ENCODE peak calls at places on chromosome 21, in four cellular contexts. L is Panc1, N is AG10803, T is progenitor cell of endocrine pancreas. R is an unnamed sample.

GRCh38 chr21:15400905-15401304 is 328.9 kb upstream of the USP25 start:
- DNase-seq in L (no peak), N (no peak), T (no peak), R (no peak)

GRCh38 chr21:22791986-22792560 is 1793.9 kb downstream of the NCAM2 start:
- DNase-seq in L (peak), T (no peak), N (peak), R (peak)

GRCh38 chr21:45973475-45974072 is 8.0 kb upstream of the COL6A1 start:
- DNase-seq in L (no peak), N (peak), T (peak), R (peak)

GRCh38 chr21:45132841-45133573 is 58.6 kb downstream of the ADARB1 start:
- DNase-seq in N (peak), T (no peak), L (no peak), R (no peak)

GRCh38 chr21:29477941-29478340 is 179.2 kb downstream of the BACH1 start:
- DNase-seq in L (no peak), N (peak), T (no peak), R (no peak)

GRCh38 chr21:45354970-45355369 is 50.0 kb upstream of the COL18A1 start:
- DNase-seq in L (no peak), N (no peak), T (no peak), R (no peak)

GRCh38 chr21:44759628-44760285 is 41.9 kb downstream of the UBE2G2 start:
- DNase-seq in T (no peak), L (no peak), N (no peak), R (no peak)

GRCh38 chr21:33384851-33385331 is 18.3 kb upstream of the IFNGR2 start:
- DNase-seq in L (no peak), N (no peak), T (no peak), R (no peak)

GRCh38 chr21:27586326-27586725 is 619.4 kb upstream of the ADAMTS5 start:
- DNase-seq in L (no peak), N (peak), T (no peak), R (no peak)

GRCh38 chr21:45351526-45352275 is 53.3 kb upstream of the COL18A1 start:
- DNase-seq in L (no peak), N (no peak), T (no peak), R (no peak)

GRCh38 chr21:43877936-43878575 is 13.0 kb downstream of the AGPAT3 start:
- DNase-seq in L (no peak), T (no peak), N (no peak), R (no peak)

GRCh38 chr21:25911730-25912401 is 177.1 kb downstream of the GABPA start:
- DNase-seq in L (no peak), T (no peak), N (no peak), R (no peak)

GRCh38 chr21:36087362-36088138 is 17.7 kb downstream of the CBR1 start:
- DNase-seq in L (no peak), N (no peak), T (no peak), R (no peak)

GRCh38 chr21:44783023-44783696 is 18.5 kb downstream of the UBE2G2 start:
- DNase-seq in N (no peak), T (no peak), L (no peak), R (no peak)

GRCh38 chr21:34022557-34023335 is 50.6 kb upstream of the MRPS6 start:
- DNase-seq in T (no peak), L (no peak), N (peak), R (no peak)

GRCh38 chr21:34023691-34024381 is 49.5 kb upstream of the MRPS6 start:
- DNase-seq in L (no peak), N (no peak), T (no peak), R (no peak)

GRCh38 chr21:41167348-41168342 is at the start of gene BACE2:
- DNase-seq in N (peak), L (no peak), T (peak), R (peak)
- TF ChIP-seq CTCF in N (peak), L (peak), T (peak), R (peak)

DNA sequence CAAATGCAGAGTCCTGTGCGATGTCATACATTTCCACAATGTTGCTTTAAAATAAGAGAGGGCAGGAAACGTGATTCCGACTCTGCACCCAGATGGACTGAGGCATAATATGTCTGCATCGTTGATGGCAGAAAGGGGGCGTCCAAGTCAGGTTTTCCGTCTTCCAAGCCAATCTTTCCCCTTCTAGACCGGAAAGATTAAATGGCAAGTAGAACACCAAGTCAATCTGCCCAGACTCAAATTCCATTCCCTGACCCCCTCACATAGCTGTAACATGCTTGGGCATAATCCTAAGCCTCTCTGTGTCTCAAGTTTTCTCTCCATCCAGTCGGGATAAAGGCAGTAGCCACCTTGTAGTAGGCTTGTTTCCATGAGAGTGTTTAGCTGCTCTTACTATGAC is 14.4 kb downstream of the PCP4 start:
- DNase-seq in N (no peak), L (no peak), T (no peak), R (no peak)
- TF ChIP-seq CTCF in N (no peak), L (peak), T (no peak), R (no peak)

GRCh38 chr21:31710586-31710985 is 21.3 kb downstream of the SCAF4 start:
- DNase-seq in N (peak), T (no peak), L (no peak), R (no peak)

GRCh38 chr21:31713115-31713514 is 18.8 kb downstream of the SCAF4 start:
- DNase-seq in N (no peak), L (no peak), T (no peak), R (no peak)

GRCh38 chr21:31713973-31714740 is 17.8 kb downstream of the SCAF4 start:
- DNase-seq in L (no peak), N (no peak), T (no peak), R (no peak)

GRCh38 chr21:31711745-31712144 is 20.2 kb downstream of the SCAF4 start:
- DNase-seq in T (no peak), L (no peak), N (no peak), R (no peak)

GRCh38 chr21:31711326-31711725 is 20.6 kb downstream of the SCAF4 start:
- DNase-seq in L (no peak), N (no peak), T (no peak), R (no peak)
- TF ChIP-seq CTCF in L (no peak), N (no peak), T (no peak), R (no peak)

DNA sequence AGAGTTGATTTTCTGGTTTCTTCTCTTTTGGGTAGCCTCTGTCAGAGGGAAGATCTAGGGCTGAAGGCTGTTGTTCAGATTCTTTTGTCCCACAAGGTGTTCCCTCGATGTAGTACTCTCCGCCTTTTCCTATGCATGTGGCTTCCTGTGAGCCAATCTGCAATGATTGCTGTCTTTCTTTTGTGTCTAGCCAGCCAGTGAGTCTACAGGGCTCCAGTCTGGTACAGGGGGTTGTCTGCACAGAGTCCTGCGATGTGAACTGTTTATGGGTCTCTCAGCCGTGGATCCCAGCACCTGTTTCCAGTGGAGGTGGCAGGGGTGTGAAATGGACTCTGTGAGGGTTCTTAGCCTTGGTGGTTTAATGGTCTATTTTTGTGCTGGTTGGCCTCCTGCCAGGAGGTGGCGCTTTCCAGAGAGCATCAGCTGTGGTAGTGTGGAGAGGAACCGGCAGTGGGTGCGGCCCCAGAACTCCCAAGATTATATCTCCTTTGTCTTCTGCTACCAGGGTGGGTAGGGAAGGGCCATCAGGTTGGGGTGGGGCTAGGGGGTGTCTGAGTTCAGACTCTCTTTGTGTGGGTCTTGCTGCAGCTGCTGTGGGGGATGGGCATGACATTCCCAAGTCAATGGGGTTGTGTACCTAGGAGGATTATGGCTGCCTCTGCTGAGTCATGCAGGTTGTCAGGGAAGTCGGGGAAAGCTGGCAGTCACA is 81.3 kb upstream of the C21orf91 start:
- DNase-seq in L (no peak), T (no peak), N (no peak), R (no peak)
- TF ChIP-seq CTCF in L (no peak), T (no peak), N (no peak), R (no peak)

DNA sequence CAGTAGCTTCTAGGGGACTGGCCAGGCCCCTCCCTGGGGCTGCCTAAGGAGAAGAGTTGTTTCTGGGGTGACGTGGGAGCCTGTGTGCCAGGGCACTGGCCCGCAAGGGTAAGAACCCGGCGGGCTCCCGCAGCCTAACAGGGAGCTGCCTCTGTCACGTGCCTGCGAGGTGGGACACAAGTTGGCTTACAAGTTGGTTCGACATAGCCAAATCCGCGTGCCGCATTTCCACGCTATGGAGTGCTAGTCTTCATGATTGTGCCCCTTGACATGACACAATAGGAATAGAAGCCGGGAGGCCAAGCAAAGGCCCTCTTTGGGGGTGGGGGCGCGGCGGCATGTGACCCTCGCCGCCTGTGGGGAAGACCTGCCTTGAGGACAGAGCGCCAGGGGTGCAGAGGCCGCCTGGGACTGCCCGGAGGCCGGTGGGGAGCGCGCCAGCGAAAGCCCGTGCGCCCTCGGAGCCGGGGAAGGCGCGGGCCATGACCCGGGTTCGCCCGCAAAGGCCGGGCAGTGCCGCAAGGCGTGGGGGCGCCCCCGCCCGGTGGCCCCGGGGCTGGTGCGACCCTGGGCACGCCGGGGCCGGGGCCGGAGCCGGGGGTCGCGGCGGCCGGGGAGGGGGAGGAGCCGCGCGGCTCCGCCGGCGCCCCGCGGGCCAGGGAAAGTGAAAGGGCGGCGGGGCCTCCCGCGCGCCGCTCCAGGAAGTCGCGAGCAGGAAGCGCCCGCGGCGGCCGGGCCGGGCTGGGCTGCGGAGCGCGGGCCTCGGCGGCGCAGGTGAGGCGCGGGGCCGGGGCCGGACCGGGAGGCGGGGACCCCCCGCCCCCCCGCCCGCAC is at the start of gene SLC37A1:
- DNase-seq in L (no peak), N (no peak), T (peak), R (peak)
- TF ChIP-seq CTCF in L (peak), N (no peak), T (peak), R (peak)